ENCODE peak calls at places on chromosomes 4 and X, in five cellular contexts. L, G, Z, S and M are unnamed samples. For H3F3A, the result is how much of the 10 kb centered on the place peaks cover.

GRCh38 chr4:41438564-41438963 is 99.4 kb upstream of the LIMCH1 start:
- DNase-seq in L (no peak), G (no peak), Z (no peak), S (no peak), M (no peak)

GRCh38 chr4:92305148-92305877 is 1.5 kb downstream of the GRID2 start:
- DNase-seq in L (peak), G (peak), Z (peak), S (peak), M (peak)

GRCh38 chr4:108355523-108356208 is 186.9 kb upstream of the LEF1 start:
- DNase-seq in L (no peak), G (no peak), Z (peak), S (peak), M (no peak)

GRCh38 chrX:68018248-68019203 is 414.8 kb downstream of the OPHN1 start:
- DNase-seq in L (peak), G (peak), Z (peak), S (peak), M (peak)

GRCh38 chr4:38062088-38062893 is 102.1 kb downstream of the PTTG2 start:
- DNase-seq in L (peak), G (peak), Z (peak), S (peak), M (peak)

GRCh38 chrX:31608651-31609050 is 536.8 kb upstream of the FTHL17 start:
- DNase-seq in L (no peak), G (no peak), Z (no peak), S (no peak), M (no peak)

GRCh38 chr4:18022572-18023039 is 1.1 kb upstream of the LCORL start:
- DNase-seq in L (no peak), G (no peak), Z (peak), S (peak), M (peak)

GRCh38 chrX:146449243-146449642 is 360.3 kb upstream of the CXorf51B start:
- DNase-seq in L (no peak), G (no peak), Z (no peak), S (no peak), M (no peak)

GRCh38 chr4:23332266-23332665 is 557.6 kb downstream of the PPARGC1A start:
- DNase-seq in L (no peak), G (no peak), Z (no peak), S (no peak), M (peak)

GRCh38 chr4:13816472-13816871 is 188.9 kb upstream of the BOD1L1 start:
- DNase-seq in L (no peak), G (no peak), Z (no peak), S (no peak), M (no peak)

DNA sequence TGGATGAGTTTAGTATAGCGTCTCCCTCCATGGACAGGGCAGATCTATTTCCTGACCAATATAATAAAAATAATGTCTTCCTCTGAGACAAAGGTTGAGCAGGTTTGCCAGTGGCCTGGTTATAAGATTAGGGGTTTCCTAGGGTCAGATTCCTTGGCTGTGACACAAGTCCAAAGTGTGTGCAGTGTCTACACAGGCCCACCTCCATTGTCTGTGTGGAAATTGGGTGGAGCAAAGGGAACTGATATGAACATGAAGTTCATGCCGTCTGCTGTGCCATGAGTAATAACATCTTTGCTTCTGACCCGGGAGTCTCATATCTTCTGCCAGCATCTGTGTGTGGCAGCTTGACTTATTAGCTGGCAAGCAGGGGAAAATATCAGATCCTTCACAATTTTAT is 187.7 kb upstream of the BOD1L1 start:
- DNase-seq in L (no peak), G (no peak), Z (no peak), S (no peak), M (no peak)
- TF ChIP-seq EZH2phosphoT487 in L (no peak), G (no peak), Z (no peak), S (no peak), M (no peak)

GRCh38 chr4:77798385-77798784 is 20.8 kb downstream of the CNOT6L start:
- DNase-seq in L (no peak), G (no peak), Z (no peak), S (no peak), M (no peak)

GRCh38 chr4:77800483-77801259 is 18.5 kb downstream of the CNOT6L start:
- DNase-seq in L (no peak), G (no peak), Z (no peak), S (no peak), M (no peak)

GRCh38 chr4:77795339-77795738 is 23.8 kb downstream of the CNOT6L start:
- DNase-seq in L (no peak), G (no peak), Z (no peak), S (no peak), M (no peak)

GRCh38 chr4:77800077-77800476 is 19.1 kb downstream of the CNOT6L start:
- DNase-seq in L (no peak), G (no peak), Z (no peak), S (no peak), M (no peak)

DNA sequence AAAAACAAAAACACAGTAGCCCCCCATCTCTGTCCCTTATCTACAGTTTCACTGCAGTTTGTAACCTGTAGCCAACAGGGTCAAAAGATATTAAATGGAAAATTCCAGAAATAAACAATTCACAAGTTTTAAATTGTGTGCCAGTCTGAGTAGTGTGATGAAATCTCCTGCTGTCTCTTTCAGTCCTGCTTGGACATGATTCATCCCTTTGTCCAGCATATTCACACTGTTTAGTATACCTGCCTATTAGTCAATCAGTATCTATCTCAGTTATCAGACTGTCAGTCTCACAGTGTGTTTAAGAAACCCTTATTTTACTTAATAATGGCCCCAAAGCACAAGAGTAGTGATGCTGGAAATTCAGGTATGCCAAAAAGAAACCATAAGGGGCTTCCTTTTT is 21.9 kb downstream of the CNOT6L start:
- DNase-seq in L (no peak), G (peak), Z (no peak), S (no peak), M (no peak)
- TF ChIP-seq CTCF in L (no peak), G (no peak), Z (no peak), S (no peak), M (no peak)

GRCh38 chr4:138035781-138036258 is 206.3 kb downstream of the SLC7A11 start:
- DNase-seq in L (peak), G (peak), Z (peak), S (peak), M (peak)
- H3F3A ChIP-seq in L (under half), G (under half), Z (under half), S (under half), M (under half)

DNA sequence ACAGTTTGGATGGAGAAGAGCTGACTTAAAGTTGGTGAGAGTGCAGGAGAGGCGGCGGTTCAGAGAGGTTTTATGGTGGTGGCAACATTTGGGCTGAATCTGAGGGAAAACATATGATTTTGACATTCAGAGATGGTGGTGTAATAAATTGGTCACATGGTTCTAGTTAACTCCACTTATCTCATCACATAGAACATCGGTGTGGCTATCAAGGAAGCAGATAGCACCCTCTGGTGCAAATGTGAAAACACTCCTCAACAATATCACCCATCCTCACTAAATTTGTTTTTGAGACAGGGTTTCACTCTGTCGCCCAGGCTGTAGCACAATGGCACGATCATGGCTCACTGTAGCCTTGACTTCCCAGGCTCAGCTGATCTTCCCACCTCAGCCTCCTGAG is 28.8 kb downstream of the SUPT20HL2 start:
- DNase-seq in L (no peak), G (no peak), Z (no peak), S (no peak), M (no peak)
- TF ChIP-seq EZH2phosphoT487 in L (no peak), G (no peak), Z (no peak), S (no peak), M (no peak)

DNA sequence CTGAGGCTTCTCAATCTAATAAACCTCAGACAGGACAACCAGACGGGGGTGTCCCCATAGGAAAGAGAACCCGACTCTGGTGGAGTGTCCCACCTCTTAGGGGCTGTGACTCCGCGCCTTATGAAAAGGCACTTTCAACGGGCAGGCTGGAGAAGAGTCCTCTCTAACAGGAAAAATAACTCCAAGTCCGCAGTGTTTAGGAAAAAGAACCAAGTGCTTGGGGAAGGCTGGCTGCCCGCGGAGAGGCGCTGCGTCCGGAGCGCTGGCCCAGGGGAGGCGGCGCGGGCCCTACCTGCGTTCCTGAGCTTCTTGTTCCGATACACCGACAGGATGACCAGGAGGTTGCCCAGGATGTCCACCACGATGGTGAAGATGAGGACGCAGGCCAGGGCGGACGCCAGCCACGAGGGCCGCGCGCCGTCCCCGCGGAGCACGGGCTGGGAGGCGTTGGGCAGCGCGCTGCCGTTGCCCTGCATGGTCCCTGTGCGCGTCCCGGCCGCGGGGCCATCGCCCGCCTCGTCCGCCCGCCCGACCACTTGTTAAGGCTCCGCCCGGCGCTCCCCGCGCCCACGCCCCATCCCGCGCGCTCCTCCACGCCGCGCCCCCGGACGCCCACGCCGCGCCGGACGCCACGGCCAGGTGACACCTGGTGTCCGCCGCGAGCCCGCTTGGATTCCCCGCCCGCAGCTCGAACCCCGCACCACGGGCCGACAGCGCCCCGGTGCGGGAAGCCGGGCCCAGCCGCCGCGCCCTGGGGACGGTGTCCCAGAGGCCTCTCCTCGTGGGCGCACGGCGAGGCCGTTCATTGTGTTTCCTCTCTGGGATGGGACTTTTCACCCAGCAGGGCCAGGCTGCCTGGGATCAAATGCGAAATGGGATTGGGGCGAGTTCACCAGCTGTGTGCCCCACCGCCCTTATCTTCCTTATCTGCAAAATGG is at the start of gene MTNR1A:
- DNase-seq in L (peak), G (no peak), Z (no peak), S (peak), M (peak)
- TF ChIP-seq CTCF in L (peak), G (no peak), Z (no peak), S (no peak), M (peak)

DNA sequence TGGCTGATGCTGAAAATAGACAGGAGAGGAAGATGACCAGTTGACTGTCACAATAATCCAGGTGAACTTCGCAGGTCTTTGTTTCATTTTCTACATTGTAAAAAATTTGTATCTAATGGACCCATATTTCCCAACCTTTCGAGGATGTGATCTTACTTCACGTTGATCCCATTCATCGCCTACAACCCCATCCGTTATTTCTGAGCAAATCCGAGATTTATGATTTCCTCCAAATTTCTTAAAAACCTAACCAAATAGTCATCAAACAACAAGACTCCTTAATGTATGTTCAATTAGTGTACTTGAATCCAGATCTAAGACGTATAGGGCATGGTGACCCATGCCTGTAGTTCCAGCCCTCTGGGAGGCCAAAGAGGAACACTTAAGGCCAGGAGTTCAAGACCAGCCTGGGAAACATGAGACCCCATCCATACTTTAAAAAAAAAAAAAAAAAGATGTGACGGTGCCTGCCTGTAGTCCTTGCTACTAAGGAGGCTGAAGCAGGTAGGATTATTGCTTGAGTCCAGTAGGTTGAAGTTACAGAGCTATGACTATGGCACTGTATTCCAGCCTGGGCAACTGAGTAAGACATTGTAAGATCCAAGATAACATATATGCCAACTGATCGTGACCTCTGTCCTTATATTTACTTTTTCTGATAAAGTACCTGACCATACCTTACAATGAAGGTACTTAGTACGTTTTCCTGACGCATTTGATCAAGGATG is 5.7 kb downstream of the RPL9 start:
- DNase-seq in L (no peak), G (no peak), Z (no peak), S (no peak), M (no peak)
- H3F3A ChIP-seq in L (half or more), G (under half), Z (under half), S (half or more), M (half or more)

GRCh38 chr4:173403051-173403450 is 4.1 kb upstream of the SCRG1 start:
- DNase-seq in L (no peak), G (no peak), Z (no peak), S (no peak), M (no peak)
- TF ChIP-seq EZH2phosphoT487 in L (no peak), G (no peak), Z (no peak), S (no peak), M (no peak)

GRCh38 chrX:53049127-53049517 is 533 bp downstream of the GPR173 start:
- DNase-seq in L (peak), G (no peak), Z (no peak), S (no peak), M (peak)

GRCh38 chrX:53045002-53045401 is 3.6 kb upstream of the GPR173 start:
- DNase-seq in L (no peak), G (no peak), Z (no peak), S (no peak), M (no peak)

GRCh38 chrX:53048169-53049126 is at the start of gene GPR173:
- DNase-seq in L (peak), G (peak), Z (no peak), S (peak), M (peak)

GRCh38 chrX:53050841-53051240 is 2.3 kb downstream of the GPR173 start:
- DNase-seq in L (no peak), G (no peak), Z (no peak), S (no peak), M (no peak)

GRCh38 chrX:53047228-53047627 is 1.4 kb upstream of the GPR173 start:
- DNase-seq in L (peak), G (peak), Z (no peak), S (peak), M (no peak)
- TF ChIP-seq CTCF in L (peak), G (peak), Z (no peak), S (peak), M (peak)